ENCODE peak calls at places on chromosomes 13 and 19, in four cellular contexts. O, F, M and Y are unnamed samples.

GRCh38 chr13:51844862-51845573 is at the start of gene TMEM272:
- DNase-seq in F (no peak), M (no peak), O (peak), Y (peak)

GRCh38 chr13:47459512-47459911 is 541.6 kb downstream of the SUCLA2 start:
- DNase-seq in F (no peak), O (no peak), M (no peak), Y (no peak)

GRCh38 chr13:110616103-110617101 is 1.1 kb downstream of the NAXD start:
- DNase-seq in M (no peak), F (no peak), O (peak), Y (peak)

GRCh38 chr13:34452831-34453230 is 489.2 kb upstream of the NBEA start:
- DNase-seq in F (no peak), M (no peak), O (no peak), Y (no peak)

GRCh38 chr19:4916292-4917082 is 7.2 kb downstream of the UHRF1 start:
- DNase-seq in M (no peak), F (no peak), O (no peak), Y (no peak)

GRCh38 chr19:40147693-40148347 is 43.4 kb upstream of the MAP3K10 start:
- DNase-seq in O (no peak), F (no peak), M (no peak), Y (no peak)

GRCh38 chr19:4292515-4292914 is 9.7 kb downstream of the TMIGD2 start:
- DNase-seq in F (no peak), M (no peak), O (no peak), Y (no peak)

GRCh38 chr13:41053384-41053826 is 7.9 kb upstream of the WBP4 start:
- DNase-seq in O (no peak), F (no peak), M (peak), Y (no peak)

GRCh38 chr13:81872581-81872980 is 1531.7 kb upstream of the SPRY2 start:
- DNase-seq in O (peak), M (no peak), F (no peak), Y (no peak)

GRCh38 chr13:23753523-23753922 is 135.7 kb downstream of the MIPEP start:
- DNase-seq in F (no peak), O (peak), M (no peak), Y (no peak)

GRCh38 chr19:35738021-35738886 is 4.0 kb downstream of the IGFLR1 start:
- DNase-seq in M (no peak), F (no peak), O (no peak), Y (no peak)

GRCh38 chr19:13441810-13442512 is 64.3 kb downstream of the CACNA1A start:
- DNase-seq in M (no peak), F (no peak), O (peak), Y (peak)

GRCh38 chr13:50140153-50140552 is 124.9 kb downstream of the KCNRG start:
- DNase-seq in F (no peak), O (no peak), M (no peak), Y (no peak)

GRCh38 chr19:41265376-41266153 is 1.4 kb downstream of the HNRNPUL1 start:
- DNase-seq in M (no peak), O (peak), F (no peak), Y (peak)

GRCh38 chr13:74280093-74280794 is 146.0 kb upstream of the KLF12 start:
- DNase-seq in O (no peak), M (no peak), F (no peak), Y (no peak)

GRCh38 chr13:42396901-42397670 is 125.1 kb downstream of the AKAP11 start:
- DNase-seq in F (no peak), M (no peak), O (no peak), Y (no peak)

GRCh38 chr19:17011485-17011884 is 15.1 kb downstream of the CPAMD8 start:
- DNase-seq in F (no peak), M (no peak), O (no peak), Y (no peak)

GRCh38 chr13:65881561-65882155 is 1348.5 kb downstream of the PCDH9 start:
- DNase-seq in M (no peak), F (no peak), O (no peak), Y (no peak)

GRCh38 chr13:43878897-43879322 is 630 bp downstream of the CCDC122 start:
- DNase-seq in F (no peak), O (peak), M (peak), Y (no peak)

GRCh38 chr13:43876366-43876765 is 3.2 kb downstream of the CCDC122 start:
- DNase-seq in M (no peak), O (no peak), F (no peak), Y (no peak)

GRCh38 chr13:43872181-43872580 is 7.4 kb downstream of the CCDC122 start:
- DNase-seq in O (no peak), F (no peak), M (no peak), Y (no peak)

GRCh38 chr13:43877788-43878187 is 1.8 kb downstream of the CCDC122 start:
- DNase-seq in M (no peak), O (no peak), F (no peak), Y (no peak)

DNA sequence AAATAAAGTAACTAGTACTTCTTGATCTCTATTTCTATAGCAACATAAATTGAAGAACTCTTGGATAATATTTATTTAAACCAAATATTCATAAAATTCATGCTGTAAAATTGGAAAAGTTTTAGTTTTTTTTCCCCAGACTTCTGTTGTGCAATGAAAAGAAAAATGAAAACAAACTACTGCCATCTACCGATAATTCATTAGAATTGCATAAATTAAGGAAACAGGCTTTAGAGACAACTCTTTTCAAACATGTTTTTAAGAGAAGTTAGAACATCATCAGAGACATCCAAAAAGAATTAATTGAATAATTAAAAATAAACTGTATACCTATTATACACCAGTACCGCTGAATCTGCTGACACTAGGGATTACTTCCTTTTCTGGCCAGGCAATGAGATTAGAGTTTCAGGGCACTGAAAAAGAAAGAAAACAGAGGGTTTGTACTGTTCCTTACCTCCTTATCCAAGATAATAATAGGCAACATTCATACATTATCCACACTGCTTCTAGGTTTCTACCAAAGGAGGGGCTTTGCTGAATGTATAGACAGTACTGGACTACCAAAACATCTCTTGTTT is 4.9 kb downstream of the CCDC122 start:
- DNase-seq in M (no peak), O (no peak), F (no peak), Y (no peak)
- TF ChIP-seq HDAC6 in M (no peak), O (no peak), F (no peak), Y (no peak)

GRCh38 chr19:1505991-1506881 is 6.6 kb downstream of the ADAMTSL5 start:
- DNase-seq in F (no peak), M (no peak), O (no peak), Y (no peak)
- H3K4me3 ChIP-seq in F (no peak), M (no peak), O (no peak), Y (no peak)

DNA sequence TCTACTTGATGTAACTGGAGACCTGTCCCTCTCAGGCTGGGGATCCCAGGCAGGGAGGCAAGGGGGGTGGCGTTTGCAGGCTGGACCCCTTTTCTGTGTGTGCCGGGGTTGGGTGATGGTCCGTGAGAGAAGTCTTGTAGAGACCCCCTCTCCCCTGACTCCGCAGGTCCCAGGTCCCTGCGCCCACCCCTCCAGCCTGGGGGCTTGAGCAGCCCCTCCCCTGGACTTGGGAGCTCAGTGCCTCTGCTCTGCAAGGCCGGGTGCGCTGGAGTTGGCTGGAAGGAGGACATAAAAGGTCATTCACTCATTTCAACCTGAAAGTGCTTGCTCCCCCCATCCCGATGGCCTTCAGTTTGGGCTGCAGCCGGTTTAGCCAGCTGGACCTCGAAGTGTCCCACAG is 89.5 kb downstream of the SLC7A1 start:
- DNase-seq in O (no peak), F (no peak), M (no peak), Y (no peak)
- TF ChIP-seq HDAC6 in O (no peak), F (no peak), M (no peak), Y (no peak)

GRCh38 chr19:728011-728410 is 19.3 kb downstream of the PALM start:
- DNase-seq in M (no peak), F (no peak), O (no peak), Y (no peak)
- H3K4me3 ChIP-seq in M (no peak), F (no peak), O (no peak), Y (no peak)

GRCh38 chr13:21674271-21675009 is 3.6 kb downstream of the FGF9 start:
- DNase-seq in F (no peak), O (no peak), M (no peak), Y (no peak)

GRCh38 chr13:21677075-21677628 is 6.3 kb downstream of the FGF9 start:
- DNase-seq in F (no peak), M (no peak), O (no peak), Y (no peak)

GRCh38 chr13:21675095-21676007 is 4.5 kb downstream of the FGF9 start:
- DNase-seq in M (no peak), O (no peak), F (no peak), Y (no peak)

GRCh38 chr13:21673592-21674270 is 2.9 kb downstream of the FGF9 start:
- DNase-seq in M (no peak), O (no peak), F (no peak), Y (peak)

GRCh38 chr13:21676611-21677021 is 5.7 kb downstream of the FGF9 start:
- DNase-seq in O (no peak), M (no peak), F (no peak), Y (peak)
- TF ChIP-seq HDAC6 in O (no peak), M (no peak), F (no peak), Y (no peak)

GRCh38 chr13:33322474-33322827 is 36.9 kb upstream of the STARD13 start:
- DNase-seq in F (no peak), O (no peak), M (no peak), Y (no peak)
- H3K4me3 ChIP-seq in F (no peak), O (no peak), M (no peak), Y (no peak)

DNA sequence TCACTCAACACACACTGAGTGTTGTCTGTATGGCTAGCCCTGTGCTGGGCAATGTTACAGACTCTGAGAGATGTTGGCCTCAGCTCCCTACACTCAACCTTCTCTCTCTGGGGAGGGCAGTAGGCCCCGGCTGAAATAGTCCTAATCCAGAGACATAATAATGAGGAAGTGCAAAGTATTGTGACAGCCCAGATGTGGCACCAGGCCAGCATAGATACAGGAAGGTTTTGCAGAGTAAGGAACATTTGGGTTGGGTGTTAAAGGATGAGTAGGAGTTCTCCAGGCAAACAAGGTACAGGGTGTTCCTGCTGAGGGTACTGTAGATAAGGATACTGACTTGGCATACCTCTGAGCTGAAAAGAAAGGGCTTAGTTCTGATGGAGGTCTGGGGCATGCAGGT is 2.4 kb downstream of the LIN7B start:
- DNase-seq in O (no peak), M (no peak), F (no peak), Y (peak)
- TF ChIP-seq HDAC6 in O (no peak), M (no peak), F (no peak), Y (no peak)

GRCh38 chr19:33192010-33192409 is 2.1 kb upstream of the LRP3 start:
- DNase-seq in O (no peak), M (no peak), F (no peak), Y (no peak)

GRCh38 chr19:33193864-33194362 is at the start of gene LRP3:
- DNase-seq in O (no peak), F (no peak), M (no peak), Y (peak)

GRCh38 chr19:33194527-33194883 is 375 bp downstream of the LRP3 start:
- DNase-seq in O (no peak), M (no peak), F (no peak), Y (no peak)

GRCh38 chr19:33194884-33195710 is 967 bp downstream of the LRP3 start:
- DNase-seq in F (no peak), O (peak), M (no peak), Y (no peak)

DNA sequence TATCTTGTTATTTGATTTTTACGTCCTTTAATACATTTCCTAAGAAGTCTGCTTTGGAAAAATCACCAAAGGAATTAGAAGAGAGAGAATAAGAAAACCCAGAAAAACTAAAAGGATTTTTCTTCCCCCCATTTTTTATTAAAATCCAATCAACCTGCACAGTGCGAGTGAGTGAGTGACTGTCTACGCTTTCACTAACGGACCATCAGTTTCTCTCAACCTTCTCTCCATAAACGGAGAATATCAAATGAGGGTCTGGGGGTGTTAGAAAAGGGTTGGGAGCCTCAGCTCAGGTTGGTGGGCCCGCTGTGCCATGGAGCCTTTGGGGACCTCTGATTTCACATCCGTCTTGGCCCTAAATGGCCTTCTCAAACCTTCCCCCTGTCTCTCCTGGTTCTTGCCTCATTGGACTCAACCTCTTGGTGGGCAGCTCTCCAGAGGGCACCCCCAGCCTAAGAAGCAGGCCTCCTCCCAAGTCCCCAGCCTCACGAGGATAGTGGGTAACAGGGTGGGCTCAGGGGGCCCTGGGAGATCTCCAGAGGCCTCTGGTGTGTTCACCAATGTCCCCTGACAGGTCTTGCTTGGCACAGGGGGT is 764 bp upstream of the LRP3 start:
- DNase-seq in O (no peak), M (no peak), F (no peak), Y (no peak)
- H3K4me3 ChIP-seq in O (no peak), M (no peak), F (peak), Y (no peak)